ENCODE peak calls at places on chromosomes 6 and 20, in six cellular contexts. Z is body of pancreas, F is IMR-90, A is HCT116, O is right lobe of liver, D is H54. H is an unnamed sample.

GRCh38 chr20:13793001-13793400 is 8.2 kb downstream of the NDUFAF5 start:
- DNase-seq in Z (no peak), D (no peak), O (no peak), F (no peak), A (no peak), H (no peak)

GRCh38 chr6:146785001-146785585 is 186.3 kb downstream of the ADGB start:
- DNase-seq in O (no peak), F (peak), Z (peak), A (peak), D (no peak), H (peak)

GRCh38 chr6:7080311-7080710 is 27.4 kb upstream of the RREB1 start:
- DNase-seq in D (no peak), A (no peak), F (no peak), Z (no peak), O (no peak), H (no peak)

GRCh38 chr6:130394238-130394637 is 28.4 kb downstream of the TMEM200A start:
- DNase-seq in O (no peak), D (no peak), A (no peak), Z (no peak), F (no peak), H (no peak)

GRCh38 chr6:47677381-47678100 is 20.8 kb upstream of the ADGRF4 start:
- DNase-seq in O (no peak), A (no peak), Z (no peak), F (no peak), D (no peak), H (no peak)

GRCh38 chr20:34891166-34892062 is 15.0 kb downstream of the ACSS2 start:
- DNase-seq in A (peak), F (peak), Z (no peak), D (no peak), O (no peak), H (no peak)

GRCh38 chr6:157760589-157761330 is 62.3 kb upstream of the SNX9 start:
- DNase-seq in Z (no peak), O (no peak), A (no peak), D (no peak), F (peak), H (no peak)

GRCh38 chr20:25543068-25543467 is 42.3 kb downstream of the NINL start:
- DNase-seq in Z (no peak), D (no peak), F (peak), O (no peak), A (no peak), H (no peak)

GRCh38 chr6:159461998-159462397 is 231.0 kb downstream of the SOD2 start:
- DNase-seq in D (no peak), A (no peak), Z (no peak), O (no peak), F (no peak), H (no peak)

GRCh38 chr6:116476021-116476678 is 15.0 kb downstream of the CALHM6 start:
- DNase-seq in F (peak), Z (no peak), O (no peak), D (no peak), A (no peak), H (no peak)

GRCh38 chr20:24543741-24544140 is 74.3 kb downstream of the SYNDIG1 start:
- DNase-seq in O (no peak), D (no peak), A (no peak), F (no peak), Z (no peak), H (no peak)

GRCh38 chr6:148538251-148539190 is 195.9 kb downstream of the SASH1 start:
- DNase-seq in O (no peak), A (no peak), F (peak), D (no peak), Z (no peak), H (no peak)

GRCh38 chr6:3813150-3813780 is 35.9 kb upstream of the FAM50B start:
- DNase-seq in Z (no peak), A (no peak), F (peak), O (peak), D (peak), H (no peak)

GRCh38 chr6:152117156-152118129 is 310.0 kb downstream of the ESR1 start:
- DNase-seq in Z (no peak), D (no peak), A (no peak), O (no peak), F (no peak), H (no peak)

GRCh38 chr6:157665172-157665571 is 157.9 kb upstream of the SNX9 start:
- DNase-seq in Z (no peak), O (no peak), F (no peak), D (no peak), A (no peak), H (no peak)

GRCh38 chr6:137084090-137084489 is 39.3 kb upstream of the IL20RA start:
- DNase-seq in A (no peak), Z (no peak), F (no peak), O (no peak), D (no peak), H (no peak)

GRCh38 chr20:10611357-10611756 is 62.4 kb downstream of the JAG1 start:
- DNase-seq in F (peak), O (peak), Z (peak), A (no peak), D (no peak), H (peak)

GRCh38 chr6:43091592-43091991 is 15.5 kb downstream of the PTK7 start:
- DNase-seq in Z (no peak), O (no peak), A (no peak), F (no peak), D (no peak), H (no peak)

GRCh38 chr20:44010162-44010704 is 95.6 kb downstream of the TOX2 start:
- DNase-seq in A (no peak), D (no peak), Z (no peak), O (no peak), F (no peak), H (peak)

GRCh38 chr6:107712523-107713213 is 111.4 kb downstream of the SCML4 start:
- DNase-seq in Z (no peak), F (peak), A (no peak), O (no peak), D (no peak), H (no peak)

GRCh38 chr6:138571585-138572199 is 72.4 kb upstream of the NHSL1 start:
- DNase-seq in A (no peak), O (no peak), F (peak), Z (no peak), D (no peak), H (no peak)

GRCh38 chr6:119467478-119468081 is 118.0 kb upstream of the MAN1A1 start:
- DNase-seq in O (no peak), F (peak), A (no peak), Z (no peak), D (no peak), H (no peak)

GRCh38 chr6:157531169-157531985 is 150.4 kb downstream of the ZDHHC14 start:
- DNase-seq in Z (peak), D (no peak), A (no peak), F (no peak), O (peak), H (no peak)

GRCh38 chr6:90835584-90836212 is 248.8 kb upstream of the MAP3K7 start:
- DNase-seq in F (no peak), Z (peak), D (no peak), O (no peak), A (no peak), H (no peak)

DNA sequence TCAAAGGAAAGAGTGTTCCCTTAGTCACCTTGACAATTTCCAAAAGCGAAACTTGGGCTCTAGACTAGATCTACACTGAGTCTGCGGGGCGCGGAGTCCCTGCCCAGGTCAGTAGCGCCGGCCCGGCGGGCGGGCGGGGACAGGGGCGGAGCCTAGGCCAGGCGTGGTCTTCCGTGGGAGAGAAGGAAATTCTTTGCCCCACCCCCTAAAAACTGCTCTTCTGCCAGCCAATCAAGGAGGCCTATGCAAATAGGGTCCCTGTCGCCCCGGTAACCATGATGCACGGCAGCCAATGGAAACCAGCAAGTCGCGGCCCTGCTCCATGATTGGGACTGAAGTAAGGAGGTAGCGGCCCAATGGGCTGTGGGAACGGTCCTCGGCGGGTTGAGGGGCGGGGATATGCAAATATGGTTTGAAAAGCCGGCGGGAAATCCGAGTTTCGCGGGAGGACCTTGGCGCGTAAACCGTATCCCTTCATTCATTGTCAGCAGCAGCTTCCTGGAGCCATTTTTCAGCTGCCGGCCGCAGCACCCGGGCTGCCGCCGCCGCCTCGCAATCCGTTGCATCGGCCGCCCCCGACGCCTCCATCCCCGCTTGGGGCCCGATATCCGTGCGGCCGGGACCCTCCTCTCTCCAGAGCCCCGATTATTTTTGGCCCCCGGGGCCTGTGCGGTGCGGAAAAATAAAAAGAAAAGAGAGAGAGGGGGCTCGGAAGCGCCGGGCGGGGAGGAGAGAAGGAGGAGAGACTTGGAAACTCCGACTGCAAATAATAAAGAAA is at the start of gene E2F3:
- DNase-seq in O (peak), D (peak), A (peak), F (peak), Z (peak), H (peak)
- TF ChIP-seq POLR2A in O (peak), D (peak), A (no peak), F (peak), Z (peak), H (peak)

GRCh38 chr20:18587665-18588553 is at the start of gene DTD1:
- DNase-seq in F (peak), A (peak), D (peak), O (peak), Z (peak), H (peak)
- TF ChIP-seq POLR2A in F (peak), A (peak), D (peak), O (peak), Z (peak), H (peak)

DNA sequence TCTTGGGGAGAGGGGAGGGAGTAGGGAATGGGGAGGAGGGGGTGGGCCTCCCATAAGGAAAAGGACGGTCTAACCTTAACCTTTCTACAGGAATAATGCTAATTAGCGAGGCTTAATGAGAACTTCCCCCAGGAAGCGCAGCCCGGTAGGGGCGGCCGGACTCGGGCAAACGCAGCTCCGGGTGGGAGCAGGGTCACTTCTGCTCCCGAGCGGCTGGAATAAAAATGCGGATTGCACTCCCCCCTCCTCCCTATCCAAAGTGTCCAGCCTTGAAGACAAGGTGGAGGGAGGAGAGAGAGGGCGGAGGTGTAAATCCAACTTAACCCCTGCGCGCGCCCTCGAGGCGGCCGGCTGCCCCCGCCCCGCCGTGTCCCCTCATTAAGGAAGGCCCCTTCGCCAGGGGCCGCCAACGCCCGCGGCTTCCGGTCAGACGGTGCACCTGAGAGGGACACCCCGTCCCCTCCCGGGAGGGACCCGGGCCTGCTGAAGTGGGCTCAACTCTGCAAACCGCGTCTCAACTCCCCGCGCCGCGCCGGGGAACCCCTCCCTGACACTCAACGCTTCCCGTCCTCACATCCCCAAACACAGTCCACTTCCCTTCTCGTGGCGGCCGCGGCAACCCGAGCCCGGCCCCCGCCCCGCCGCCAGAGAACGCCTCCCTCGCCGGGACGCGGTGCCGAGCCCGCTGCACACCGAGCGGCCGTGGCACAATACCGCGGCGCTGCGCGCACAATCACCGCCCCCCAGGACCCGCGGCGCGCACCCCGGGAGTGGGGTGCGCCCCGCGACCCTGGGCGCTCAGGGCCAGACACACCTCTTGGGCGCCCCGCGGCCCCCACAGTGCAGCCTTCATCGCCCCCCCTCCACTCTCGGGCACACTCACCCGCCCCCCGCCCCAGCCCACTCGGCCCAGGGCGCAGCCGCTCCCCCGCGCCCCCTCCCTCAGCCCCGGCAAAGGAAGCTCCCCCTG is 102.6 kb downstream of the NOL4L start:
- DNase-seq in D (no peak), O (peak), Z (peak), F (no peak), A (no peak), H (no peak)
- TF ChIP-seq POLR2A in D (no peak), O (no peak), Z (no peak), F (peak), A (no peak), H (no peak)

DNA sequence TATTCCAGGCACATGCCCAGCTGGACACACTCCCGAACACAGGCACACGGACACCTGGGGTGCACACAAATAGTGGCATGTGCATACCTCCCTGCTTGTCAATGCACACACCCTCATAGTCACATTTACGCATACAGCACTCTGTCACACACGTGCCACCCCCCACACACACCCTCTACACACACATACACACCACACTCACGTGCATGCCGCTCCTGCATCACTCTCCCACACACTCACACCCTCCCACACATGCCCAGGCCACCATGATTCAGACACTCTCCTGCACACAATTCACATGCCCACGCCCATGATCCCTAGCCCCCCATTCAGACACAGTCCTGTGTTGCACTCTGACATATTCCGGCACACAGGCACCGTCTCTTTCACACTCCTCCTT is 13.0 kb downstream of the SIRPA start:
- DNase-seq in Z (no peak), F (no peak), O (no peak), D (no peak), A (no peak), H (no peak)
- TF ChIP-seq POLR2A in Z (no peak), F (no peak), O (no peak), D (no peak), A (no peak), H (no peak)

H was measured in erythroblast.